ENCODE peak calls at places on chromosomes 7 and 10, in six cellular contexts. T is tibial artery, A is sigmoid colon, K is lung, S is thyroid gland, P is lower lobe of right lung. Z is an unnamed sample.

GRCh38 chr10:33258951-33259350 is 75.5 kb downstream of the NRP1 start:
- DNase-seq in T (no peak), P (no peak), A (no peak), S (no peak), K (no peak), Z (no peak)

GRCh38 chr7:19392246-19392645 is 247.0 kb upstream of the FERD3L start:
- DNase-seq in P (no peak), A (no peak), K (no peak), T (no peak), S (no peak), Z (no peak)

GRCh38 chr7:146146866-146147265 is 30.3 kb downstream of the CNTNAP2 start:
- DNase-seq in A (no peak), S (no peak), K (no peak), T (no peak), P (no peak), Z (no peak)

GRCh38 chr10:7788640-7789335 is 811 bp downstream of the ATP5F1C start:
- DNase-seq in A (no peak), K (no peak), P (no peak), S (peak; percentile 63), T (no peak), Z (no peak)

GRCh38 chr10:48274636-48275035 is at the start of gene FRMPD2:
- DNase-seq in T (no peak), P (no peak), S (peak; percentile 73), A (no peak), K (no peak), Z (no peak)

GRCh38 chr10:125849448-125849847 is 26.1 kb downstream of the BCCIP start:
- DNase-seq in S (no peak), T (no peak), P (no peak), A (no peak), K (no peak), Z (no peak)

GRCh38 chr10:1070939-1071338 is 14.8 kb downstream of the WDR37 start:
- DNase-seq in S (no peak), P (no peak), A (no peak), T (no peak), K (no peak), Z (no peak)

GRCh38 chr7:132791036-132791435 is 214.8 kb upstream of the PLXNA4 start:
- DNase-seq in T (no peak), S (no peak), A (no peak), P (no peak), K (no peak), Z (no peak)

GRCh38 chr7:30925117-30925516 is 13.5 kb downstream of the AQP1 start:
- DNase-seq in A (no peak), P (no peak), K (no peak), T (no peak), S (peak; percentile 0), Z (no peak)

GRCh38 chr7:136652635-136653370 is 215.6 kb upstream of the CHRM2 start:
- DNase-seq in K (no peak), T (no peak), P (no peak), A (no peak), S (no peak), Z (no peak)

GRCh38 chr10:92291610-92291859 is 568 bp downstream of the MARCHF5 start:
- DNase-seq in P (no peak), T (no peak), A (no peak), S (peak; percentile 14), K (no peak), Z (no peak)

GRCh38 chr10:68560201-68560915 is at the start of gene TET1:
- DNase-seq in K (no peak), P (no peak), A (peak; percentile 79), S (peak; percentile 62), T (peak; percentile 28), Z (no peak)

GRCh38 chr7:92255308-92255707 is 9.5 kb downstream of the ANKIB1 start:
- DNase-seq in K (no peak), A (no peak), T (peak; percentile 43), S (no peak), P (no peak), Z (no peak)

GRCh38 chr7:16753932-16754571 is 497 bp downstream of the TSPAN13 start:
- DNase-seq in A (no peak), P (peak; percentile 62), T (no peak), S (peak; percentile 64), K (peak; percentile 52), Z (peak; percentile 64)

GRCh38 chr7:23093111-23093510 is 12.5 kb upstream of the KLHL7 start:
- DNase-seq in T (no peak), K (no peak), A (no peak), S (no peak), P (no peak), Z (no peak)

GRCh38 chr10:98134431-98135221 is at the start of gene R3HCC1L:
- DNase-seq in P (peak; percentile 94), T (peak; percentile 87), K (peak; percentile 94), S (peak; percentile 89), A (peak; percentile 94), Z (peak; percentile 91)

GRCh38 chr7:37977243-37977642 is 56.8 kb downstream of the EPDR1 start:
- DNase-seq in P (no peak), T (no peak), A (no peak), S (no peak), K (no peak), Z (no peak)

GRCh38 chr7:102169651-102170416 is 116.8 kb upstream of the SH2B2 start:
- DNase-seq in A (no peak), S (no peak), K (no peak), T (no peak), P (no peak), Z (no peak)

GRCh38 chr10:1183033-1183396 is 126.8 kb downstream of the WDR37 start:
- DNase-seq in A (peak; percentile 30), T (no peak), S (no peak), K (no peak), P (peak; percentile 36), Z (no peak)

GRCh38 chr10:121316432-121316831 is 281.8 kb downstream of the FGFR2 start:
- DNase-seq in P (no peak), T (no peak), S (no peak), K (no peak), A (no peak), Z (no peak)

GRCh38 chr7:80729586-80730320 is 91.3 kb downstream of the CD36 start:
- DNase-seq in T (no peak), K (no peak), S (no peak), A (no peak), P (no peak), Z (no peak)

GRCh38 chr10:58994226-58995057 is 182.0 kb upstream of the PHYHIPL start:
- DNase-seq in A (no peak), P (no peak), K (no peak), T (no peak), S (no peak), Z (no peak)

GRCh38 chr10:80474597-80474910 is 20.4 kb downstream of the TSPAN14 start:
- DNase-seq in K (no peak), S (no peak), P (no peak), A (no peak), T (no peak), Z (no peak)

GRCh38 chr7:97001221-97001620 is 4.1 kb upstream of the DLX6 start:
- DNase-seq in P (no peak), A (no peak), K (no peak), T (no peak), S (no peak), Z (no peak)

GRCh38 chr10:81600185-81600584 is 274.8 kb upstream of the NRG3 start:
- DNase-seq in A (no peak), S (no peak), K (no peak), T (no peak), P (no peak), Z (no peak)

GRCh38 chr7:98418636-98419315 is 17.9 kb upstream of the BAIAP2L1 start:
- DNase-seq in K (peak; percentile 57), A (no peak), P (no peak), T (no peak), S (no peak), Z (peak; percentile 85)

GRCh38 chr7:22123139-22123538 is 177.4 kb upstream of the CDCA7L start:
- DNase-seq in A (no peak), T (no peak), P (no peak), S (no peak), K (no peak), Z (no peak)

GRCh38 chr7:139992353-139993054 is 70.2 kb downstream of the PARP12 start:
- DNase-seq in K (no peak), T (no peak), A (no peak), P (no peak), S (no peak), Z (no peak)

GRCh38 chr10:90986870-90987269 is 66.0 kb upstream of the ANKRD1 start:
- DNase-seq in S (no peak), K (no peak), A (no peak), P (no peak), T (no peak), Z (no peak)

GRCh38 chr10:90988802-90989201 is 67.9 kb upstream of the ANKRD1 start:
- DNase-seq in K (no peak), P (no peak), A (no peak), T (no peak), S (no peak), Z (no peak)

GRCh38 chr10:90986136-90986760 is 65.4 kb upstream of the ANKRD1 start:
- DNase-seq in K (no peak), A (no peak), S (no peak), T (no peak), P (no peak), Z (no peak)

GRCh38 chr10:90988024-90988423 is 67.1 kb upstream of the ANKRD1 start:
- DNase-seq in K (no peak), A (no peak), S (no peak), P (no peak), T (no peak), Z (no peak)

GRCh38 chr10:90987383-90987782 is 66.5 kb upstream of the ANKRD1 start:
- DNase-seq in S (no peak), A (no peak), T (no peak), P (no peak), K (no peak), Z (no peak)
- H3K27ac ChIP-seq in S (no peak overlapping the region), A (no peak overlapping the region), T (no peak overlapping the region), P (no peak overlapping the region), K (no peak overlapping the region), Z (no peak overlapping the region)

GRCh38 chr10:83373659-83374058 is 765.6 kb upstream of the GHITM start:
- DNase-seq in K (no peak), S (no peak), A (no peak), T (no peak), P (no peak), Z (no peak)
- TF ChIP-seq CTCF in K (no peak), S (no peak), A (no peak), T (no peak), P (peak; percentile 27), Z (no peak)

DNA sequence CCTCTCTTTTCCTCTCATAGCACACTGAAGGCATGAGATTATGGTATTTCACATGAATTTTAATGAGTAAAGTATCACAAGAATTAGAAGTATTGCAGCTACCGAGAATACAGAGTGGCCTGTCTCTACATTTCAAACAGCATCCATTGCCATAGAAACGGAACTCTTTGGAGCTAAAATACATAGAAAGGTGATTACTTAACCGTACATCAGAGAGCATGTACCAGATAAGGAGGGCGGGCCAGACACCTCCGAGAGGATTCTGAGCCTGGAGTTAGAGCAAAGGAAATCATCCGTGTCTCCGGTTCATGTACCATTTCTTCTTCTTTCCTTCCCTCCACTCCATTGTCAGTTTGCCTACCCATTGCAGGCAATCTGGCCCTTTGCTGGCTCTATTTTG is 196.7 kb downstream of the KLF6 start:
- DNase-seq in A (no peak), T (no peak), S (no peak), K (no peak), P (no peak), Z (no peak)
- H3K4me3 ChIP-seq in A (no peak overlapping the region), T (no peak overlapping the region), S (no peak overlapping the region), K (no peak overlapping the region), P (no peak overlapping the region), Z (no peak overlapping the region)

GRCh38 chr7:122056977-122057376 is 87.1 kb downstream of the AASS start:
- DNase-seq in T (no peak), P (no peak), K (no peak), A (no peak), S (no peak), Z (no peak)
- H3K27ac ChIP-seq in T (no peak overlapping the region), P (no peak overlapping the region), K (no peak overlapping the region), A (no peak overlapping the region), S (no peak overlapping the region), Z (no peak overlapping the region)